ENCODE peak calls at places on chromosomes 2 and 18, in five cellular contexts. R is GM12878, J is K562, O is H1, P is SK-N-SH. C is an unnamed sample.

GRCh38 chr2:218501665-218502064 is 66.5 kb downstream of the USP37 start:
- DNase-seq in R (no peak), J (no peak), O (no peak), P (no peak), C (no peak)

GRCh38 chr2:150466770-150467640 is 20.5 kb downstream of the RND3 start:
- DNase-seq in R (no peak), J (no peak), O (no peak), P (no peak), C (no peak)

GRCh38 chr2:182447843-182448242 is 21.0 kb upstream of the PDE1A start:
- DNase-seq in R (no peak), J (no peak), O (no peak), P (no peak), C (no peak)

GRCh38 chr2:112888350-112888749 is 22.6 kb upstream of the IL37 start:
- DNase-seq in R (no peak), J (no peak), O (no peak), P (no peak), C (no peak)

GRCh38 chr2:204870053-204870452 is 324.8 kb downstream of the PARD3B start:
- DNase-seq in R (no peak), J (no peak), O (no peak), P (no peak), C (no peak)

GRCh38 chr2:168348076-168348475 is 100.7 kb upstream of the STK39 start:
- DNase-seq in R (no peak), J (peak), O (no peak), P (peak), C (peak)

GRCh38 chr2:26534098-26534864 is 56.4 kb upstream of the OTOF start:
- DNase-seq in R (no peak), J (no peak), O (no peak), P (no peak), C (no peak)

GRCh38 chr2:157420771-157421323 is 23.0 kb downstream of the CYTIP start:
- DNase-seq in R (no peak), J (no peak), O (no peak), P (no peak), C (no peak)

GRCh38 chr2:23588106-23588505 is 203.1 kb downstream of the KLHL29 start:
- DNase-seq in R (no peak), J (no peak), O (no peak), P (no peak), C (no peak)

GRCh38 chr2:20326163-20326780 is 24.4 kb downstream of the PUM2 start:
- DNase-seq in R (no peak), J (peak), O (no peak), P (peak), C (peak)

GRCh38 chr2:54504866-54505265 is 48.7 kb downstream of the SPTBN1 start:
- DNase-seq in R (no peak), J (no peak), O (no peak), P (no peak), C (no peak)

GRCh38 chr2:201218780-201219179 is 35.8 kb downstream of the CASP10 start:
- DNase-seq in R (no peak), J (no peak), O (no peak), P (no peak), C (no peak)

GRCh38 chr18:54775686-54776085 is 52.6 kb upstream of the RAB27B start:
- DNase-seq in R (no peak), J (peak), O (no peak), P (peak), C (no peak)

GRCh38 chr2:10566021-10566420 is 117.9 kb upstream of the ODC1 start:
- DNase-seq in R (no peak), J (no peak), O (no peak), P (no peak), C (no peak)

GRCh38 chr2:11932896-11933295 is 186.5 kb downstream of the LPIN1 start:
- DNase-seq in R (no peak), J (no peak), O (no peak), P (no peak), C (no peak)

GRCh38 chr2:181411105-181411849 is 45.9 kb upstream of the ITGA4 start:
- DNase-seq in R (peak), J (no peak), O (peak), P (no peak), C (no peak)

GRCh38 chr2:108623616-108624015 is 89.3 kb downstream of the LIMS1 start:
- DNase-seq in R (no peak), J (no peak), O (no peak), P (no peak), C (no peak)

GRCh38 chr18:35343488-35343935 is 708 bp downstream of the ZNF24 start:
- DNase-seq in R (no peak), J (no peak), O (no peak), P (no peak), C (no peak)

GRCh38 chr2:223947711-223948205 is 2.6 kb upstream of the WDFY1 start:
- DNase-seq in R (no peak), J (no peak), O (no peak), P (no peak), C (no peak)

GRCh38 chr2:46847185-46847710 is 68.4 kb downstream of the MCFD2 start:
- DNase-seq in R (no peak), J (no peak), O (no peak), P (peak), C (peak)

GRCh38 chr2:28277466-28277865 is 115.2 kb upstream of the FOSL2 start:
- DNase-seq in R (no peak), J (no peak), O (no peak), P (no peak), C (no peak)
- TF ChIP-seq USF2 in R (no peak), J (no peak), O (no peak), P (no peak), C (no peak)

GRCh38 chr2:128528133-128528532 is 209.5 kb upstream of the HS6ST1 start:
- DNase-seq in R (no peak), J (no peak), O (no peak), P (no peak), C (no peak)
- TF ChIP-seq GABPA in R (no peak), J (no peak), O (no peak), P (no peak), C (no peak)

DNA sequence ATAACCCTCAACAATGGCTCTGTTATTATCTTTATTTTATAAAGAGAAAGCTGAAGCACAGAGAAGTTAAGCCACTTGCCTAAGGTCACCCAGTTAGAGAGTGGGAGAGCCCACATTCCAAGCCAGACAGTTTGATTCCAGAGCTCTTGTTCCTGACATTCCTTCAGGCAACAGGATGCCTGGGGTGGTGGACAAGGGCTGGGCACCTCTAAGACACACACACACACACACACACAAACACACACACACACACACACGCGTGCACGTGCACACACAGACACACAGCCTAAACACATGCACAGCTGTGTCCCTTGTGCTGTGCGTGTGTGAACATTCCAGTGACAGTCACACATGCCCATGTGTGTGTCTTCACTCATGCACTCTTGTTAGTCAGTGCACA is 26.4 kb downstream of the CELF4 start:
- DNase-seq in R (no peak), J (no peak), O (no peak), P (no peak), C (no peak)
- TF ChIP-seq USF2 in R (no peak), J (no peak), O (no peak), P (no peak), C (no peak)

DNA sequence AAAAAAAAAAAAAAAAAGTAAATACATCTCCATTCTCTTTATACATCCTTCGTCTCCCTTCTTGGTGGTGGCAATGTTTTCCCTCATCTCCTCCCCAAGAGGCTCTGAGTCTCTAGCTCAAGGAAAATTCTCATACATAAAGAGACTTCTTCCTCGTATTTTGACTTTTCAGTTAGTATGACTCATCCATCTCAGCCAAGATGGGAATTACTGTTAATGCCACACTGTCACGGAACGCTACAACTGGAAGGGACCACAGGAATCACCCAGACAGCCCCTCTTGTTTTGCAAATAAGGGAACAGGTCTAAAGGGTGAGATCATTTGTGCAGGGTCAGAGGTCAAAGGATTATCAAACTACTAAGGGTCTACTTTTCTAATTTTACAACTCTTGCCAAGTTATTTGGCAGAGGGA is 19.5 kb downstream of the NFE2L2 start:
- DNase-seq in R (no peak), J (no peak), O (peak), P (no peak), C (no peak)
- TF ChIP-seq GABPA in R (no peak), J (no peak), O (no peak), P (no peak), C (no peak)

GRCh38 chr2:144323946-144324345 is 196.0 kb downstream of the ZEB2 start:
- DNase-seq in R (no peak), J (no peak), O (no peak), P (no peak), C (no peak)

GRCh38 chr2:144322379-144322778 is 197.5 kb downstream of the ZEB2 start:
- DNase-seq in R (no peak), J (no peak), O (no peak), P (no peak), C (no peak)

GRCh38 chr2:144326845-144327244 is 193.1 kb downstream of the ZEB2 start:
- DNase-seq in R (no peak), J (no peak), O (no peak), P (no peak), C (no peak)

GRCh38 chr2:144325086-144325485 is 194.8 kb downstream of the ZEB2 start:
- DNase-seq in R (peak), J (no peak), O (no peak), P (no peak), C (no peak)

DNA sequence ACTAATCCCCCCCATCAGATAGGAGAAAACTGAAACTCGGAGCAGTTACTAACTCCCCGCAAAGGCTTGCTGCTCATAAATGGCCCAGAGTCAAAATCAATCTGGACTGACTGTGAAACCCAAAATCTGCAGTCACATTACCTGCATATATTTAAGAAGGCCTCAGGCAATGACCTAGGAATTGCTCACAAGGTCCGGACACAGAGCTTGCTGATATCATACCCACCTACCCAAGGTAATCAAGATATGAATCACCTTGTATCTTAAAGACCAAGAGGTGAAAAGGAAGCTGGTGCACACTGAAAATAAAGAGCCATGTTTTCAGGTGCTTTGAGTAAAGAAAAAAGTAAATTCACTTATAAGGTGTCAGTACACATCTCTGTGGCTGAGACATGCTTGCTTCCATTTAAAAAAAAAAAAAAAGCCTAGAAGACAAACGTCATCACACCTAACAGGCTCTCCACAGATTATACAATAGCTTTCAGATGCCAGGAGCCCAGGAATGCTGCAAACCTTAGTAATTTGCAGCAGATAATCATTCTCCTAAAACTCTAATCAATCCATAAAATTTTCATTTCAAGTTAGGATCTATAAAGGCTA is 195.4 kb downstream of the ZEB2 start:
- DNase-seq in R (no peak), J (no peak), O (no peak), P (no peak), C (no peak)
- TF ChIP-seq USF2 in R (no peak), J (no peak), O (no peak), P (no peak), C (no peak)

GRCh38 chr2:227366861-227367800 is 12.0 kb downstream of the TM4SF20 start:
- DNase-seq in R (no peak), J (no peak), O (no peak), P (no peak), C (no peak)
- TF ChIP-seq GABPA in R (no peak), J (no peak), O (no peak), P (no peak), C (no peak)

GRCh38 chr18:59079264-59079972 is 60.3 kb upstream of the SEC11C start:
- DNase-seq in R (no peak), J (no peak), O (no peak), P (no peak), C (no peak)
- TF ChIP-seq USF2 in R (no peak), J (no peak), O (no peak), P (no peak), C (no peak)